ENCODE peak calls at places on chromosome 18, in five cellular contexts. One of them, this sample, is unnamed.

GRCh38 chr18:37230762-37231161 is 334.8 kb downstream of the CELF4 start:
- DNase-seq in HT-29: no peak
- DNase-seq in stimulated activated CD4-positive, alpha-beta T cell treated with anti-CD3 and anti-CD28 coated beads, Interleukin-4, amount 100 ng/mL, for 48 hours: no peak
- DNase-seq in globus pallidus: no peak
- DNase-seq in nucleus accumbens: no peak
- DNase-seq in this sample: no peak

GRCh38 chr18:28331551-28331950 is 154.6 kb upstream of the CDH2 start:
- DNase-seq in HT-29: no peak
- DNase-seq in stimulated activated CD4-positive, alpha-beta T cell treated with anti-CD3 and anti-CD28 coated beads, Interleukin-4, amount 100 ng/mL, for 48 hours: no peak
- DNase-seq in globus pallidus: no peak
- DNase-seq in nucleus accumbens: no peak
- DNase-seq in this sample: no peak

GRCh38 chr18:78999939-79000338 is 20.3 kb downstream of the SALL3 start:
- DNase-seq in HT-29: peak; percentile 81
- DNase-seq in stimulated activated CD4-positive, alpha-beta T cell treated with anti-CD3 and anti-CD28 coated beads, Interleukin-4, amount 100 ng/mL, for 48 hours: no peak
- DNase-seq in globus pallidus: no peak
- DNase-seq in nucleus accumbens: no peak
- DNase-seq in this sample: no peak

GRCh38 chr18:45829896-45830295 is 4.4 kb downstream of the SIGLEC15 start:
- DNase-seq in HT-29: peak; percentile 42
- DNase-seq in stimulated activated CD4-positive, alpha-beta T cell treated with anti-CD3 and anti-CD28 coated beads, Interleukin-4, amount 100 ng/mL, for 48 hours: no peak
- DNase-seq in globus pallidus: no peak
- DNase-seq in nucleus accumbens: no peak
- DNase-seq in this sample: no peak

GRCh38 chr18:35463050-35463449 is 34.7 kb downstream of the INO80C start:
- DNase-seq in HT-29: no peak
- DNase-seq in stimulated activated CD4-positive, alpha-beta T cell treated with anti-CD3 and anti-CD28 coated beads, Interleukin-4, amount 100 ng/mL, for 48 hours: no peak
- DNase-seq in globus pallidus: no peak
- DNase-seq in nucleus accumbens: no peak
- DNase-seq in this sample: no peak

GRCh38 chr18:74342416-74343043 is 26.9 kb downstream of the C18orf63 start:
- DNase-seq in HT-29: peak; percentile 53
- DNase-seq in stimulated activated CD4-positive, alpha-beta T cell treated with anti-CD3 and anti-CD28 coated beads, Interleukin-4, amount 100 ng/mL, for 48 hours: no peak
- DNase-seq in globus pallidus: peak; percentile 65
- DNase-seq in nucleus accumbens: no peak
- DNase-seq in this sample: peak; percentile 6

GRCh38 chr18:59624384-59624760 is 72.9 kb downstream of the CCBE1 start:
- DNase-seq in HT-29: no peak
- DNase-seq in stimulated activated CD4-positive, alpha-beta T cell treated with anti-CD3 and anti-CD28 coated beads, Interleukin-4, amount 100 ng/mL, for 48 hours: no peak
- DNase-seq in globus pallidus: no peak
- DNase-seq in nucleus accumbens: no peak
- DNase-seq in this sample: no peak

GRCh38 chr18:73006331-73006730 is 138.5 kb upstream of the NETO1 start:
- DNase-seq in HT-29: no peak
- DNase-seq in stimulated activated CD4-positive, alpha-beta T cell treated with anti-CD3 and anti-CD28 coated beads, Interleukin-4, amount 100 ng/mL, for 48 hours: no peak
- DNase-seq in globus pallidus: no peak
- DNase-seq in nucleus accumbens: no peak
- DNase-seq in this sample: no peak

GRCh38 chr18:34159691-34160185 is 65.0 kb downstream of the NOL4 start:
- DNase-seq in HT-29: no peak
- DNase-seq in stimulated activated CD4-positive, alpha-beta T cell treated with anti-CD3 and anti-CD28 coated beads, Interleukin-4, amount 100 ng/mL, for 48 hours: no peak
- DNase-seq in globus pallidus: no peak
- DNase-seq in nucleus accumbens: peak; percentile 38
- DNase-seq in this sample: no peak

GRCh38 chr18:58843662-58844035 is 21.0 kb upstream of the ZNF532 start:
- DNase-seq in HT-29: no peak
- DNase-seq in stimulated activated CD4-positive, alpha-beta T cell treated with anti-CD3 and anti-CD28 coated beads, Interleukin-4, amount 100 ng/mL, for 48 hours: no peak
- DNase-seq in globus pallidus: no peak
- DNase-seq in nucleus accumbens: no peak
- DNase-seq in this sample: no peak

GRCh38 chr18:76433788-76434187 is 61.3 kb downstream of the ZNF516 start:
- DNase-seq in HT-29: no peak
- DNase-seq in stimulated activated CD4-positive, alpha-beta T cell treated with anti-CD3 and anti-CD28 coated beads, Interleukin-4, amount 100 ng/mL, for 48 hours: no peak
- DNase-seq in globus pallidus: no peak
- DNase-seq in nucleus accumbens: no peak
- DNase-seq in this sample: no peak

GRCh38 chr18:26976206-26976605 is 110.7 kb upstream of the AQP4 start:
- DNase-seq in HT-29: no peak
- DNase-seq in stimulated activated CD4-positive, alpha-beta T cell treated with anti-CD3 and anti-CD28 coated beads, Interleukin-4, amount 100 ng/mL, for 48 hours: no peak
- DNase-seq in globus pallidus: no peak
- DNase-seq in nucleus accumbens: no peak
- DNase-seq in this sample: no peak

GRCh38 chr18:57910817-57911216 is 107.7 kb upstream of the ATP8B1 start:
- DNase-seq in HT-29: peak; percentile 21
- DNase-seq in stimulated activated CD4-positive, alpha-beta T cell treated with anti-CD3 and anti-CD28 coated beads, Interleukin-4, amount 100 ng/mL, for 48 hours: no peak
- DNase-seq in globus pallidus: no peak
- DNase-seq in nucleus accumbens: no peak
- DNase-seq in this sample: no peak

GRCh38 chr18:54004828-54005227 is 219.6 kb downstream of the MBD2 start:
- DNase-seq in HT-29: peak; percentile 13
- DNase-seq in stimulated activated CD4-positive, alpha-beta T cell treated with anti-CD3 and anti-CD28 coated beads, Interleukin-4, amount 100 ng/mL, for 48 hours: no peak
- DNase-seq in globus pallidus: no peak
- DNase-seq in nucleus accumbens: no peak
- DNase-seq in this sample: no peak

GRCh38 chr18:24657461-24657860 is 197.0 kb downstream of the HRH4 start:
- DNase-seq in HT-29: no peak
- DNase-seq in stimulated activated CD4-positive, alpha-beta T cell treated with anti-CD3 and anti-CD28 coated beads, Interleukin-4, amount 100 ng/mL, for 48 hours: no peak
- DNase-seq in globus pallidus: no peak
- DNase-seq in nucleus accumbens: no peak
- DNase-seq in this sample: no peak

GRCh38 chr18:13470555-13471494 is 252.3 kb downstream of the LDLRAD4 start:
- DNase-seq in HT-29: no peak
- DNase-seq in stimulated activated CD4-positive, alpha-beta T cell treated with anti-CD3 and anti-CD28 coated beads, Interleukin-4, amount 100 ng/mL, for 48 hours: no peak
- DNase-seq in globus pallidus: no peak
- DNase-seq in nucleus accumbens: no peak
- DNase-seq in this sample: no peak

GRCh38 chr18:22505136-22505535 is 87.4 kb upstream of the CTAGE1 start:
- DNase-seq in HT-29: no peak
- DNase-seq in stimulated activated CD4-positive, alpha-beta T cell treated with anti-CD3 and anti-CD28 coated beads, Interleukin-4, amount 100 ng/mL, for 48 hours: no peak
- DNase-seq in globus pallidus: no peak
- DNase-seq in nucleus accumbens: no peak
- DNase-seq in this sample: no peak

GRCh38 chr18:76932026-76932819 is 109.9 kb downstream of the ZNF236 start:
- DNase-seq in HT-29: no peak
- DNase-seq in stimulated activated CD4-positive, alpha-beta T cell treated with anti-CD3 and anti-CD28 coated beads, Interleukin-4, amount 100 ng/mL, for 48 hours: no peak
- DNase-seq in globus pallidus: no peak
- DNase-seq in nucleus accumbens: no peak
- DNase-seq in this sample: no peak

GRCh38 chr18:37309861-37310260 is 255.7 kb downstream of the CELF4 start:
- DNase-seq in HT-29: no peak
- DNase-seq in stimulated activated CD4-positive, alpha-beta T cell treated with anti-CD3 and anti-CD28 coated beads, Interleukin-4, amount 100 ng/mL, for 48 hours: no peak
- DNase-seq in globus pallidus: no peak
- DNase-seq in nucleus accumbens: no peak
- DNase-seq in this sample: no peak

GRCh38 chr18:72456802-72457201 is 87.3 kb downstream of the CBLN2 start:
- DNase-seq in HT-29: no peak
- DNase-seq in stimulated activated CD4-positive, alpha-beta T cell treated with anti-CD3 and anti-CD28 coated beads, Interleukin-4, amount 100 ng/mL, for 48 hours: no peak
- DNase-seq in globus pallidus: no peak
- DNase-seq in nucleus accumbens: no peak
- DNase-seq in this sample: no peak

GRCh38 chr18:13136056-13136688 is 82.4 kb upstream of the LDLRAD4 start:
- DNase-seq in HT-29: peak; percentile 57
- DNase-seq in stimulated activated CD4-positive, alpha-beta T cell treated with anti-CD3 and anti-CD28 coated beads, Interleukin-4, amount 100 ng/mL, for 48 hours: peak; percentile 63
- DNase-seq in globus pallidus: no peak
- DNase-seq in nucleus accumbens: no peak
- DNase-seq in this sample: no peak

GRCh38 chr18:63410792-63411191 is 11.5 kb downstream of the VPS4B start:
- DNase-seq in HT-29: no peak
- DNase-seq in stimulated activated CD4-positive, alpha-beta T cell treated with anti-CD3 and anti-CD28 coated beads, Interleukin-4, amount 100 ng/mL, for 48 hours: no peak
- DNase-seq in globus pallidus: no peak
- DNase-seq in nucleus accumbens: no peak
- DNase-seq in this sample: peak; percentile 87

GRCh38 chr18:22320736-22321135 is 97.0 kb downstream of the CTAGE1 start:
- DNase-seq in HT-29: no peak
- DNase-seq in stimulated activated CD4-positive, alpha-beta T cell treated with anti-CD3 and anti-CD28 coated beads, Interleukin-4, amount 100 ng/mL, for 48 hours: no peak
- DNase-seq in globus pallidus: no peak
- DNase-seq in nucleus accumbens: no peak
- DNase-seq in this sample: no peak

GRCh38 chr18:2961828-2962227 is 51.1 kb downstream of the LPIN2 start:
- DNase-seq in HT-29: no peak
- DNase-seq in stimulated activated CD4-positive, alpha-beta T cell treated with anti-CD3 and anti-CD28 coated beads, Interleukin-4, amount 100 ng/mL, for 48 hours: no peak
- DNase-seq in globus pallidus: peak; percentile 45
- DNase-seq in nucleus accumbens: no peak
- DNase-seq in this sample: no peak

GRCh38 chr18:48442761-48443160 is 33.6 kb upstream of the ZBTB7C start:
- DNase-seq in HT-29: no peak
- DNase-seq in stimulated activated CD4-positive, alpha-beta T cell treated with anti-CD3 and anti-CD28 coated beads, Interleukin-4, amount 100 ng/mL, for 48 hours: no peak
- DNase-seq in globus pallidus: no peak
- DNase-seq in nucleus accumbens: no peak
- DNase-seq in this sample: no peak

GRCh38 chr18:79317718-79318117 is 78.0 kb upstream of the NFATC1 start:
- DNase-seq in HT-29: peak; percentile 2
- DNase-seq in stimulated activated CD4-positive, alpha-beta T cell treated with anti-CD3 and anti-CD28 coated beads, Interleukin-4, amount 100 ng/mL, for 48 hours: no peak
- DNase-seq in globus pallidus: no peak
- DNase-seq in nucleus accumbens: no peak
- DNase-seq in this sample: no peak

GRCh38 chr18:12990128-12990485 is 1.1 kb upstream of the CEP192 start:
- DNase-seq in HT-29: peak; percentile 5
- DNase-seq in stimulated activated CD4-positive, alpha-beta T cell treated with anti-CD3 and anti-CD28 coated beads, Interleukin-4, amount 100 ng/mL, for 48 hours: peak; percentile 11
- DNase-seq in globus pallidus: no peak
- DNase-seq in nucleus accumbens: no peak
- DNase-seq in this sample: no peak

GRCh38 chr18:48374423-48375149 is 34.6 kb downstream of the ZBTB7C start:
- DNase-seq in HT-29: no peak
- DNase-seq in stimulated activated CD4-positive, alpha-beta T cell treated with anti-CD3 and anti-CD28 coated beads, Interleukin-4, amount 100 ng/mL, for 48 hours: no peak
- DNase-seq in globus pallidus: no peak
- DNase-seq in nucleus accumbens: no peak
- DNase-seq in this sample: no peak

GRCh38 chr18:62935994-62936393 is 220.7 kb downstream of the PHLPP1 start:
- DNase-seq in HT-29: no peak
- DNase-seq in stimulated activated CD4-positive, alpha-beta T cell treated with anti-CD3 and anti-CD28 coated beads, Interleukin-4, amount 100 ng/mL, for 48 hours: no peak
- DNase-seq in globus pallidus: no peak
- DNase-seq in nucleus accumbens: no peak
- DNase-seq in this sample: no peak

GRCh38 chr18:3217930-3218647 is 1.7 kb downstream of the MYOM1 start:
- DNase-seq in HT-29: peak; percentile 97
- DNase-seq in stimulated activated CD4-positive, alpha-beta T cell treated with anti-CD3 and anti-CD28 coated beads, Interleukin-4, amount 100 ng/mL, for 48 hours: no peak
- DNase-seq in globus pallidus: no peak
- DNase-seq in nucleus accumbens: no peak
- DNase-seq in this sample: peak; percentile 61

GRCh38 chr18:7366597-7366996 is 135.7 kb downstream of the LRRC30 start:
- DNase-seq in HT-29: no peak
- DNase-seq in stimulated activated CD4-positive, alpha-beta T cell treated with anti-CD3 and anti-CD28 coated beads, Interleukin-4, amount 100 ng/mL, for 48 hours: no peak
- DNase-seq in globus pallidus: no peak
- DNase-seq in nucleus accumbens: no peak
- DNase-seq in this sample: no peak

GRCh38 chr18:24274822-24275221 is 122.8 kb downstream of the OSBPL1A start:
- DNase-seq in HT-29: no peak
- DNase-seq in stimulated activated CD4-positive, alpha-beta T cell treated with anti-CD3 and anti-CD28 coated beads, Interleukin-4, amount 100 ng/mL, for 48 hours: no peak
- DNase-seq in globus pallidus: no peak
- DNase-seq in nucleus accumbens: no peak
- DNase-seq in this sample: no peak

GRCh38 chr18:56407631-56408030 is 230.8 kb downstream of the TXNL1 start:
- DNase-seq in HT-29: no peak
- DNase-seq in stimulated activated CD4-positive, alpha-beta T cell treated with anti-CD3 and anti-CD28 coated beads, Interleukin-4, amount 100 ng/mL, for 48 hours: no peak
- DNase-seq in globus pallidus: no peak
- DNase-seq in nucleus accumbens: no peak
- DNase-seq in this sample: no peak